ENCODE peak calls at places on chromosomes 4 and X, in four cellular contexts. One of them, this sample, is unnamed. For H3K4me1, the result is how much of the 10 kb centered on the place peaks cover.

GRCh38 chrX:141760761-141761160 is 62.2 kb upstream of the SPANXD start:
- DNase-seq in GM23248: no peak
- DNase-seq in GM23338: no peak
- DNase-seq in neural progenitor cell: no peak
- DNase-seq in this sample: no peak

GRCh38 chrX:460116-460515 is 73.4 kb upstream of the PPP2R3B start:
- DNase-seq in GM23248: no peak
- DNase-seq in GM23338: no peak
- DNase-seq in neural progenitor cell: no peak
- DNase-seq in this sample: no peak

GRCh38 chr4:7067147-7067522 is 729 bp downstream of the GRPEL1 start:
- DNase-seq in neural progenitor cell: no peak
- DNase-seq in GM23248: peak
- DNase-seq in GM23338: no peak
- DNase-seq in this sample: no peak

GRCh38 chrX:14032383-14032782 is 2.7 kb upstream of the GEMIN8 start:
- DNase-seq in GM23248: peak
- DNase-seq in neural progenitor cell: peak
- DNase-seq in GM23338: peak
- DNase-seq in this sample: peak

GRCh38 chrX:34467437-34467836 is 189.6 kb downstream of the TMEM47 start:
- DNase-seq in GM23338: no peak
- DNase-seq in neural progenitor cell: no peak
- DNase-seq in GM23248: no peak
- DNase-seq in this sample: no peak

GRCh38 chr4:105146286-105147219 is at the start of gene TET2:
- DNase-seq in GM23338: peak
- DNase-seq in GM23248: peak
- DNase-seq in neural progenitor cell: peak
- DNase-seq in this sample: peak

GRCh38 chrX:151564035-151564434 is 560 bp downstream of the PASD1 start:
- DNase-seq in neural progenitor cell: no peak
- DNase-seq in GM23338: no peak
- DNase-seq in GM23248: no peak
- DNase-seq in this sample: no peak

GRCh38 chrX:36963069-36963808 is 44.9 kb upstream of the FAM47C start:
- DNase-seq in GM23248: no peak
- DNase-seq in GM23338: peak
- DNase-seq in neural progenitor cell: no peak
- DNase-seq in this sample: no peak

GRCh38 chrX:40176256-40176978 is 78.7 kb upstream of the BCOR start:
- DNase-seq in GM23338: peak
- DNase-seq in GM23248: peak
- DNase-seq in neural progenitor cell: peak
- DNase-seq in this sample: peak

GRCh38 chrX:107769581-107770317 is 5.8 kb downstream of the TSC22D3 start:
- DNase-seq in GM23248: no peak
- DNase-seq in neural progenitor cell: no peak
- DNase-seq in GM23338: no peak
- DNase-seq in this sample: no peak

GRCh38 chrX:70455366-70456202 is 10.9 kb downstream of the DLG3 start:
- DNase-seq in GM23338: peak
- DNase-seq in GM23248: no peak
- DNase-seq in neural progenitor cell: peak
- DNase-seq in this sample: no peak

GRCh38 chr4:2570551-2571222 is 34.2 kb downstream of the FAM193A start:
- DNase-seq in GM23248: no peak
- DNase-seq in GM23338: peak
- DNase-seq in neural progenitor cell: no peak
- DNase-seq in this sample: no peak

GRCh38 chr4:8351931-8352367 is 82.4 kb downstream of the HTRA3 start:
- DNase-seq in GM23338: no peak
- DNase-seq in GM23248: peak
- DNase-seq in neural progenitor cell: no peak
- DNase-seq in this sample: no peak

GRCh38 chrX:143437439-143437838 is 79.8 kb downstream of the SPANXN3 start:
- DNase-seq in GM23338: peak
- DNase-seq in neural progenitor cell: peak
- DNase-seq in GM23248: no peak
- DNase-seq in this sample: peak

GRCh38 chrX:72316408-72317079 is 10.8 kb upstream of the CITED1 start:
- DNase-seq in GM23338: peak
- DNase-seq in GM23248: no peak
- DNase-seq in neural progenitor cell: no peak
- DNase-seq in this sample: no peak

GRCh38 chrX:148426467-148426866 is 74.0 kb upstream of the AFF2 start:
- DNase-seq in neural progenitor cell: no peak
- DNase-seq in GM23338: peak
- DNase-seq in GM23248: no peak
- DNase-seq in this sample: no peak

GRCh38 chr4:158681630-158682029 is 9.5 kb downstream of the ETFDH start:
- DNase-seq in neural progenitor cell: no peak
- DNase-seq in GM23248: no peak
- DNase-seq in GM23338: no peak
- DNase-seq in this sample: no peak

GRCh38 chr4:26647523-26648224 is 63.8 kb downstream of the TBC1D19 start:
- DNase-seq in neural progenitor cell: no peak
- DNase-seq in GM23248: no peak
- DNase-seq in GM23338: peak
- DNase-seq in this sample: no peak

GRCh38 chr4:18961879-18962278 is 940.3 kb upstream of the LCORL start:
- DNase-seq in GM23248: no peak
- DNase-seq in neural progenitor cell: no peak
- DNase-seq in GM23338: peak
- DNase-seq in this sample: no peak

GRCh38 chrX:1002611-1003010 is 209.8 kb downstream of the CRLF2 start:
- DNase-seq in GM23338: no peak
- DNase-seq in GM23248: no peak
- DNase-seq in neural progenitor cell: no peak
- DNase-seq in this sample: no peak

GRCh38 chr4:7134737-7135388 is 57.5 kb upstream of the SORCS2 start:
- DNase-seq in GM23338: no peak
- DNase-seq in neural progenitor cell: no peak
- DNase-seq in GM23248: peak
- DNase-seq in this sample: no peak

GRCh38 chr4:8296491-8296890 is 26.9 kb downstream of the HTRA3 start:
- DNase-seq in GM23248: no peak
- DNase-seq in GM23338: no peak
- DNase-seq in neural progenitor cell: no peak
- DNase-seq in this sample: no peak

GRCh38 chr4:74848774-74849173 is 54.5 kb upstream of the BTC start:
- DNase-seq in GM23338: no peak
- DNase-seq in neural progenitor cell: no peak
- DNase-seq in GM23248: no peak
- DNase-seq in this sample: no peak

GRCh38 chr4:35516102-35516501 is 728.2 kb downstream of the ARAP2 start:
- DNase-seq in neural progenitor cell: no peak
- DNase-seq in GM23338: no peak
- DNase-seq in GM23248: no peak
- DNase-seq in this sample: no peak

GRCh38 chrX:150358651-150359050 is 4.5 kb upstream of the MAMLD1 start:
- DNase-seq in GM23338: no peak
- DNase-seq in GM23248: no peak
- DNase-seq in neural progenitor cell: no peak
- DNase-seq in this sample: no peak

GRCh38 chrX:39582091-39582490 is 515.7 kb downstream of the BCOR start:
- DNase-seq in neural progenitor cell: no peak
- DNase-seq in GM23248: no peak
- DNase-seq in GM23338: no peak
- DNase-seq in this sample: no peak

GRCh38 chr4:169268951-169269781 is 1.6 kb downstream of the SH3RF1 start:
- DNase-seq in neural progenitor cell: peak
- DNase-seq in GM23248: peak
- DNase-seq in GM23338: no peak
- DNase-seq in this sample: no peak

GRCh38 chrX:40012039-40012799 is 85.5 kb downstream of the BCOR start:
- DNase-seq in GM23248: peak
- DNase-seq in neural progenitor cell: peak
- DNase-seq in GM23338: peak
- DNase-seq in this sample: no peak

DNA sequence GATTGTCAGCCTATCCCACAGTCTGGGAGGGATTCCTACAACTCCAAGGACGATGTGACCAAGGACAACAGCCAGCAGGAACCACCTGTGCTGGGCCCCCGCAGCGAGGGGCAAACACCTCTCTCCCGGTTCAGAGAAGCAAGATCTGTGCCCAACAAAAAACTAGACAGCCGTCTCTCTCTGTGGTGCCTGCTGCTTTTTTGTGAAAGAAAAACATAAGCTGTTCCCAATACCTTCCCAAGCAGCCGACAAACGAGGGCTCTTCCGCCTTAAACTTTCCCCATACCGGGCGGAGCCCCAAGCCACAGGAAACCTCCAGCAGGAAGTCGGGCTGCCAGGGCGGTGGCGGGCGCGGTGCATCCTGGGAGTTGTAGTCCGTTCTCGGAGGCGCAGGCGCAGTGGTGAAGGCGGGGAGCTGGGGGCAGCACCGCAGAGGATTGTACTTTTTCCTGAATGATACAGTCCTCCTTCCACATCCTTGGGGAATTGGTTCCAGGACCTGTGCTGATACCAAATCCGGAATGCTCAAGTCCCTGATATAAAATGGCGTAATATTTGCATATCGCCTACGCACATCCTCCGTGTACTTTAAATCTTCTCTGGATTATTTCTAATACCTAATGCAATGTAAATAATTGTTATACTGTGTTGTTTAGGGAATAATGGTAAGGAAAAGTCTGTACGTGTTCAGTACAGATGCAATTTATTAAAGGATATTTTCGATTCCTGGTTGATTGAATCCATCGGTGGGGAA is 63.1 kb upstream of the IRF2 start:
- DNase-seq in GM23248: peak
- DNase-seq in neural progenitor cell: peak
- DNase-seq in GM23338: peak
- DNase-seq in this sample: peak
- H3K27ac ChIP-seq in GM23248: peak
- H3K27ac ChIP-seq in neural progenitor cell: no peak
- H3K27ac ChIP-seq in GM23338: peak
- H3K27ac ChIP-seq in this sample: peak

GRCh38 chrX:19753368-19753767 is 134.0 kb downstream of the SH3KBP1 start:
- DNase-seq in GM23248: no peak
- DNase-seq in GM23338: no peak
- DNase-seq in neural progenitor cell: no peak
- DNase-seq in this sample: no peak

GRCh38 chrX:19760841-19761512 is 126.4 kb downstream of the SH3KBP1 start:
- DNase-seq in neural progenitor cell: no peak
- DNase-seq in GM23248: no peak
- DNase-seq in GM23338: peak
- DNase-seq in this sample: no peak

GRCh38 chrX:19758536-19758935 is 128.9 kb downstream of the SH3KBP1 start:
- DNase-seq in GM23248: peak
- DNase-seq in neural progenitor cell: no peak
- DNase-seq in GM23338: no peak
- DNase-seq in this sample: peak

GRCh38 chrX:19760345-19760744 is 127.1 kb downstream of the SH3KBP1 start:
- DNase-seq in neural progenitor cell: no peak
- DNase-seq in GM23248: peak
- DNase-seq in GM23338: no peak
- DNase-seq in this sample: no peak

DNA sequence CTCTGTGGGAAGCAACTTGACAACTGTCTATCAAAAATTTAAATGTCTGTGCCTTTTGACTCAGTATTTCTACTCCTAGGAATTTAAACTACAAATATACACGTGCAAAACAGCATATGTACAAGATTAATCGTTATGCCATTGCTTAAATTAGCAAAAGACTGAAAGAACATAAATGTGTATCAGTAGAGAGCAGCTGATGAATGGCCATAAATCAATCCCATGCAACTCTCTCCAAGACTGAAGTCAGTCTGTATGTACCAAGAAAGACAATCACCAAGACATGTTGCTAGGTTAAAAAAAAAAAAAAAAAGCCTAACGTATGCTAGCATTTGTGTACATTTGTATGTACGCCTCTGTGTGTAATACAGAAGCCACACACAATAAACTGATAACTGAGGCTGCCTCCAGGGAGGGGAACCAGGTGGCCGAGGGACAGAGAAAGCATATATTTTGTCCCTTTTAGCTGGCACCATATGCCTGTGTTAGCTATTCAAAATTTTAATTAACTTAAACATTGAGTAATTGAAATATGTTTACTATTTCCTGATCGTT is 130.7 kb downstream of the SH3KBP1 start:
- DNase-seq in GM23248: no peak
- DNase-seq in neural progenitor cell: no peak
- DNase-seq in GM23338: no peak
- DNase-seq in this sample: no peak
- H3K4me1 ChIP-seq in GM23248: under half
- H3K4me1 ChIP-seq in neural progenitor cell: under half
- H3K4me1 ChIP-seq in GM23338: under half
- H3K4me1 ChIP-seq in this sample: half or more

DNA sequence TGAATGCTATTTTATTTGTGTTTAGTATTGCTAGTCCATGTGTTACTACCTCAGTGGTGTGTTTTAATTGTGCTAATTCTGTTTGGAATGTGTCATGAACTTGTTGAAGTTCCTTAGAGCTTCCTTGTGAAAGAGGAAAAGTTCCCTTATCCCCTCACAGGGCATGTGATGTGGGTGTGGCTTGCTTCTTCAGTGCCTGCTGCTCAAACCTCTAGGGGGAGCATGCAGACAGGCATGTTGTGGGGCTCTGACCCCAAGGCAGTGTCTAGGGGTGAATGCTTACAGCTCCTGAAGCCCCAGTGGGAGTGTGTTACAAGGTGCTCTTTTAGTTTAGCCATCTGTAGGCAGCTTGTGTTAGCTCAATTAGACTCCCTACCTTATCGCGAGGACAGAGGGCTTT is 86.5 kb downstream of the MAGED4 start:
- DNase-seq in GM23338: peak
- DNase-seq in GM23248: peak
- DNase-seq in neural progenitor cell: peak
- DNase-seq in this sample: peak
- TF ChIP-seq EZH2phosphoT487 in GM23338: no peak
- TF ChIP-seq EZH2phosphoT487 in GM23248: no peak
- TF ChIP-seq EZH2phosphoT487 in neural progenitor cell: no peak
- TF ChIP-seq EZH2phosphoT487 in this sample: no peak

GRCh38 chrX:18354369-18355329 is at the start of gene SCML2:
- DNase-seq in neural progenitor cell: peak
- DNase-seq in GM23248: peak
- DNase-seq in GM23338: peak
- DNase-seq in this sample: peak

GRCh38 chrX:18351774-18352173 is 2.7 kb downstream of the SCML2 start:
- DNase-seq in neural progenitor cell: peak
- DNase-seq in GM23338: no peak
- DNase-seq in GM23248: no peak
- DNase-seq in this sample: no peak

GRCh38 chrX:18348047-18348446 is 6.4 kb downstream of the SCML2 start:
- DNase-seq in GM23338: no peak
- DNase-seq in neural progenitor cell: no peak
- DNase-seq in GM23248: no peak
- DNase-seq in this sample: no peak

DNA sequence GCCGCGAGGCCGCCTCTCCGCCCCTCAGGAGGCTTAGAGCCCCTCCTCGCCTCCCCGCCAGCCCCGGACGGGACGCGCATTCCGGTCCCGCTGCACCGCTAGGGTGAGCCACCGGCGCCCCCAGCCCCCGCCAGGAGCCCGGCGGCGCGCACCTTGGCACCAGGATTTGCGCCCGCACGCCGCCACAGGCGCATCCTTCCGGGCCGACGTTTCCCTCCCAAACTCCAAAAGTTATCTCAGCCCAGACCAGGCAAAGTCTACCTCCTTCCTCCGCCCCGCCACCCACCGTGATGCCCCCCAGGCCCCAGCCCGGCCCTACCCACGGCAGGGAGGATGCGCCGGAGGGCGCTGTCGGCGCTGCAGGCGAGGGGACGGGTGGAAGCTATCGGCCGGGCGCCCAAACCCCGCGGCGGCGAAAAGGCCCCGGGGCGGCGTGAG is 538 bp downstream of the SCML2 start:
- DNase-seq in GM23338: peak
- DNase-seq in GM23248: peak
- DNase-seq in neural progenitor cell: peak
- DNase-seq in this sample: peak
- H3K27ac ChIP-seq in GM23338: no peak
- H3K27ac ChIP-seq in GM23248: no peak
- H3K27ac ChIP-seq in neural progenitor cell: no peak
- H3K27ac ChIP-seq in this sample: peak